ENCODE peak calls at places on chromosomes 13 and 19, in eight cellular contexts. A, T, Y, Q, V, C, H and Z are unnamed samples.

GRCh38 chr19:33580026-33580644 is 41.6 kb upstream of the CHST8 start:
- DNase-seq in A (no peak), T (no peak), Y (no peak), Q (no peak), V (no peak), C (no peak), H (no peak), Z (no peak)

GRCh38 chr13:101283782-101284181 is 132.5 kb downstream of the NALCN start:
- DNase-seq in A (no peak), T (no peak), Y (no peak), Q (no peak), V (no peak), C (no peak), H (no peak), Z (no peak)

GRCh38 chr13:102726430-102726829 is 31.6 kb upstream of the METTL21C start:
- DNase-seq in A (no peak), T (no peak), Y (no peak), Q (no peak), V (no peak), C (no peak), H (peak; percentile 16), Z (no peak)

GRCh38 chr19:55173717-55174409 is 6.2 kb downstream of the SYT5 start:
- DNase-seq in A (no peak), T (no peak), Y (no peak), Q (peak; percentile 43), V (no peak), C (peak; percentile 81), H (no peak), Z (peak; percentile 81)

GRCh38 chr13:25153736-25154135 is 18.4 kb downstream of the AMER2 start:
- DNase-seq in A (no peak), T (no peak), Y (no peak), Q (no peak), V (no peak), C (no peak), H (no peak), Z (no peak)

GRCh38 chr19:34148672-34149185 is 23.6 kb upstream of the LSM14A start:
- DNase-seq in A (no peak), T (no peak), Y (no peak), Q (no peak), V (no peak), C (no peak), H (no peak), Z (no peak)

GRCh38 chr19:31232220-31232619 is 117.0 kb downstream of the TSHZ3 start:
- DNase-seq in A (no peak), T (no peak), Y (no peak), Q (peak; percentile 72), V (no peak), C (no peak), H (no peak), Z (no peak)

GRCh38 chr13:84985860-84986259 is 813.4 kb downstream of the SLITRK6 start:
- DNase-seq in A (no peak), T (no peak), Y (no peak), Q (no peak), V (no peak), C (no peak), H (no peak), Z (no peak)

GRCh38 chr19:5961969-5962945 is 15.7 kb downstream of the RANBP3 start:
- DNase-seq in A (peak; percentile 74), T (peak; percentile 89), Y (no peak), Q (peak; percentile 66), V (no peak), C (no peak), H (no peak), Z (no peak)

GRCh38 chr13:113669871-113670341 is 2.9 kb downstream of the GRK1 start:
- DNase-seq in A (no peak), T (peak; percentile 14), Y (no peak), Q (no peak), V (no peak), C (no peak), H (no peak), Z (no peak)

GRCh38 chr19:13037718-13038117 is 42.4 kb downstream of the NFIX start:
- DNase-seq in A (no peak), T (no peak), Y (no peak), Q (no peak), V (no peak), C (no peak), H (no peak), Z (no peak)

GRCh38 chr19:44796701-44797115 is 12.2 kb upstream of the BCAM start:
- DNase-seq in A (no peak), T (no peak), Y (no peak), Q (peak; percentile 23), V (no peak), C (no peak), H (peak; percentile 49), Z (no peak)

GRCh38 chr13:23180711-23181110 is at the start of gene SGCG:
- DNase-seq in A (no peak), T (no peak), Y (no peak), Q (no peak), V (no peak), C (no peak), H (no peak), Z (no peak)

DNA sequence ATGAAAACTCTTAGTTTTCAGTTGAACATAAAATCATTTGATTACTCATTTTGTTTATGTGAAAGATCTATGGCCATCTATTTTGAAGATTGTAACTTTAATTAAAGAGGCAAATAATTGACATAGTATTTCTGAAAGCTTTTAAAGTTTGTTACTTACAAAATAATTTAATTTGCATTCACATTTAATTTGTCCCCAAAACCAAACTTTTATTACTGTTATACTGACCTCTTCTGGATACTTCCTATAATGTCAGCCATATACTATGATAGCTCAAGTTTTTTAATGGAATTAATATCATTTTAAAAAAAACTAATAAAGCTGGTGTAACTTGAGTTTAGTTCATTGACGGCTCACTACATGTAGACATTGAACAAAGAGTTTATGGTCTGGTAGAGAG is 4.9 kb upstream of the SGCG start:
- DNase-seq in A (no peak), T (no peak), Y (no peak), Q (peak; percentile 11), V (no peak), C (peak; percentile 1), H (no peak), Z (no peak)
- TF ChIP-seq CTCF in A (no peak), T (no peak), Y (no peak), Q (peak; percentile 46), V (peak; percentile 28), C (no peak), H (peak; percentile 19), Z (peak; percentile 75)

DNA sequence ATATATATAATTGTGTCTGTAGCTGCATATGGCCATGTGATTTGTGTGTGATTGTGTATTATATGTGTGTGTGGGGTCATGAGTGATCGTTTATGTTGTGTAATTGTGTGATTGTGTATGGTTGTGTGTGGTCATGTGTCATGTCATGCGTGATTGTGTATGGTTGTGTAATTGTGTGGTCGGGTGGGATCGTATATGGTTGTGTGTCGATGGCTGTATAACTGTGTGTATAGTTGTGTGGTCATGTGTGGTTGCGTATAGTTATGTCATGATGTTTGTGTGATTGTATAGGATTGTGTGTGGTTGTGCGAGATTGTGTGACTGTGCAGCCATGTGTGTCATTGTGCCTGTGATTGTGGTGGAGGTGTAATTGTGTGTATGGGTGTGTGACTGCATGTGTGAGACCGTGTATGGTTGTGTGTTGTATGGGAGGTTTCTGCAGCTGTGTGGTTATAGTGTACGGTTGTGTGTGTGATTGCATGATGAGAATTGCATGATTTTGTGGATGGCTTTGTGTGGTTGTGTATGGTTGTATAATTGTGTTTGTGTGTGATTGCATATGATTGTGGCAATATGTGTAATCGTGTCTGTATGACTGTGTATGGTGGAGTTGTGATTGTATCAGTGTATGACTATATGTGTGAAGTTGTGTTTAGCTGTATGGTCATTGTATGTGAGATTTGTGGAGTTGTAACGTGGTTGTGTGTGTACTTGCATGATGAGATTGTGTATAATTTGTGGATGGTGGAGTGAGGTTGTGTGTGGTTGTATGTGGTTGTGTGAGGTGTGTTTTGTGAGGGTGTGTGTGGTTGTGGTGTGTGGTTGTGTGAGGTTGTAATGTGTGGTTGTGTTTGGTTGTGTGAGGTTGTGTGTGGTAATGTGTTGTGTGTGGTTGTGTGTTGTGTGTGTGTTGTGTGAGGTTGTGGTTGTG is 2.2 kb downstream of the TMPRSS9 start:
- DNase-seq in A (no peak), T (no peak), Y (no peak), Q (no peak), V (no peak), C (no peak), H (no peak), Z (no peak)
- TF ChIP-seq CTCF in A (no peak), T (no peak), Y (no peak), Q (no peak), V (no peak), C (no peak), H (no peak), Z (no peak)

GRCh38 chr13:108223850-108224503 is 5.8 kb downstream of the ABHD13 start:
- DNase-seq in A (no peak), T (no peak), Y (no peak), Q (no peak), V (no peak), C (no peak), H (no peak), Z (no peak)

GRCh38 chr13:108227651-108228272 is 9.6 kb downstream of the ABHD13 start:
- DNase-seq in A (no peak), T (no peak), Y (no peak), Q (peak; percentile 52), V (no peak), C (no peak), H (peak; percentile 48), Z (peak; percentile 48)

GRCh38 chr13:108225440-108225839 is 7.2 kb downstream of the ABHD13 start:
- DNase-seq in A (no peak), T (no peak), Y (no peak), Q (no peak), V (no peak), C (no peak), H (peak; percentile 16), Z (no peak)

GRCh38 chr13:108230377-108230776 is 12.2 kb downstream of the ABHD13 start:
- DNase-seq in A (no peak), T (no peak), Y (no peak), Q (no peak), V (no peak), C (no peak), H (no peak), Z (no peak)

DNA sequence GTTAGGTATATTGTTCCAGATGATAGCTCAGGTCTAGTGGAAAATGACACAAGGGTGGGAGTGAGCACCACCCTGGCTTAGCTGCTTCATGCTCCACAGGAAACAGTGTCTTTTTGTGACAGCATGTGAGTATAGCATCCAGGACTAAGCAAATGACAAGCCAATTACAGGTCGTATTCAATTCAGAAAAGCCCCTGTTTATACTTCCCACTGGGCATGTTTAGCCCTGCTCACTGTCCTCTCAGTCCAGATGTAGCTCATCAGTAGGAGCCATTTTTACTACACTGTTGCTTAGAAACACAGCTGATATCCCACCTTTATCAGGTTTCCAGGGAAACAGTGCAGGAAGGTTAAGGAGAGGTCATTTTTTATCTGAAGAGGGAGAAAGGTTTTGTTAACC is 8.0 kb downstream of the ABHD13 start:
- DNase-seq in A (no peak), T (no peak), Y (no peak), Q (no peak), V (no peak), C (no peak), H (peak; percentile 8), Z (no peak)
- TF ChIP-seq CTCF in A (no peak), T (no peak), Y (no peak), Q (no peak), V (no peak), C (no peak), H (no peak), Z (no peak)

DNA sequence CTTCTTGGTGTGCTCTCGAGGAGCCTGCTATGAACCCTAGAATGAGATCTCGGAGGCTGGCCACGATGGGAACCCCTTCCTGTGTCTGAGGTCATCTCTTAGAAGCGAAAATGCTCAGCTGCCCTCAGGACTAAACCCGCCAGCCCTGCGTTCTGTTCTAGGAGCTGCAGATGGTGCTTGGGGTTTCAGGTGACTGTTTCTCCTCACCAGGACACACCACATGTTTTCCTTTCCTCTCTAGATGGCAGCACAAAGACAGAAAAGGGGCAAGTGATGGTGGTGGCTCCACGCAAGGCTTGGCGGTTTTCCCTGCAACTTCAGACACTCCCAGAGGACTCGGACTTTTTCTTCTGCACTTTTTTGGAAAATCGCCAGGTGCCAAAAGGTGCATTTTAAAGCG is 60.1 kb downstream of the RNASEH2B start:
- DNase-seq in A (no peak), T (no peak), Y (no peak), Q (no peak), V (no peak), C (no peak), H (no peak), Z (no peak)
- TF ChIP-seq CTCF in A (no peak), T (no peak), Y (no peak), Q (no peak), V (peak; percentile 18), C (no peak), H (no peak), Z (no peak)